ENCODE peak calls at places on chromosomes 11 and 22, in ten cellular contexts. U, E, M, Q, V, N, J, H, S and P are unnamed samples.

GRCh38 chr11:22193348-22194051 is 615 bp downstream of the ANO5 start:
- DNase-seq in U (no peak), E (peak), M (peak), Q (no peak), V (no peak), N (peak), J (peak), H (peak), S (peak), P (no peak)

GRCh38 chr11:33376331-33377099 is 119.3 kb downstream of the HIPK3 start:
- DNase-seq in U (no peak), E (no peak), M (no peak), Q (no peak), V (no peak), N (peak), J (no peak), H (no peak), S (no peak), P (no peak)

GRCh38 chr11:7490054-7490453 is 4.7 kb downstream of the OLFML1 start:
- DNase-seq in U (no peak), E (no peak), M (no peak), Q (no peak), V (no peak), N (no peak), J (no peak), H (no peak), S (no peak), P (no peak)

GRCh38 chr11:115910379-115910778 is 406.2 kb upstream of the CADM1 start:
- DNase-seq in U (no peak), E (no peak), M (no peak), Q (no peak), V (no peak), N (no peak), J (no peak), H (no peak), S (no peak), P (no peak)

GRCh38 chr11:11149671-11150459 is 203.2 kb downstream of the CSNK2A3 start:
- DNase-seq in U (no peak), E (no peak), M (no peak), Q (no peak), V (no peak), N (no peak), J (no peak), H (no peak), S (no peak), P (no peak)

GRCh38 chr11:61874460-61874809 is 16.9 kb downstream of the FADS3 start:
- DNase-seq in U (no peak), E (no peak), M (no peak), Q (no peak), V (no peak), N (no peak), J (no peak), H (no peak), S (no peak), P (no peak)

GRCh38 chr22:46377566-46378498 is 42.3 kb downstream of the TRMU start:
- DNase-seq in U (no peak), E (peak), M (no peak), Q (peak), V (peak), N (peak), J (no peak), H (peak), S (no peak), P (no peak)

GRCh38 chr11:58618215-58618614 is 4.2 kb upstream of the CNTF start:
- DNase-seq in U (no peak), E (no peak), M (no peak), Q (peak), V (no peak), N (peak), J (no peak), H (no peak), S (no peak), P (no peak)

GRCh38 chr11:6576471-6577373 is 26.7 kb downstream of the RRP8 start:
- DNase-seq in U (no peak), E (no peak), M (peak), Q (no peak), V (no peak), N (peak), J (no peak), H (no peak), S (peak), P (peak)

GRCh38 chr22:31185056-31185455 is 25.1 kb downstream of the RNF185 start:
- DNase-seq in U (no peak), E (no peak), M (no peak), Q (no peak), V (no peak), N (no peak), J (no peak), H (no peak), S (no peak), P (no peak)

GRCh38 chr11:8767466-8768142 is 85.0 kb downstream of the RPL27A start:
- DNase-seq in U (no peak), E (peak), M (no peak), Q (no peak), V (no peak), N (no peak), J (no peak), H (no peak), S (no peak), P (no peak)

GRCh38 chr22:49999063-49999900 is 13.3 kb downstream of the IL17REL start:
- DNase-seq in U (no peak), E (no peak), M (no peak), Q (no peak), V (no peak), N (peak), J (no peak), H (peak), S (no peak), P (no peak)

GRCh38 chr11:128757886-128758612 is 64.2 kb downstream of the FLI1 start:
- DNase-seq in U (no peak), E (no peak), M (no peak), Q (no peak), V (no peak), N (no peak), J (no peak), H (peak), S (no peak), P (no peak)

GRCh38 chr11:74330065-74330858 is 18.8 kb upstream of the P4HA3 start:
- DNase-seq in U (no peak), E (no peak), M (no peak), Q (no peak), V (no peak), N (no peak), J (no peak), H (no peak), S (peak), P (no peak)

GRCh38 chr11:116697639-116698038 is 75.1 kb downstream of the BUD13 start:
- DNase-seq in U (no peak), E (peak), M (peak), Q (no peak), V (no peak), N (no peak), J (no peak), H (no peak), S (no peak), P (no peak)

GRCh38 chr11:120331301-120331966 is 4.8 kb upstream of the ARHGEF12 start:
- DNase-seq in U (no peak), E (peak), M (no peak), Q (no peak), V (no peak), N (no peak), J (no peak), H (no peak), S (no peak), P (no peak)

GRCh38 chr11:109241988-109242387 is 180.0 kb upstream of the C11orf87 start:
- DNase-seq in U (no peak), E (no peak), M (no peak), Q (no peak), V (no peak), N (peak), J (no peak), H (no peak), S (no peak), P (no peak)

GRCh38 chr11:124278261-124278660 is 22.1 kb downstream of the OR8G5 start:
- DNase-seq in U (no peak), E (no peak), M (no peak), Q (no peak), V (no peak), N (no peak), J (no peak), H (no peak), S (no peak), P (no peak)
- TF ChIP-seq POLR2AphosphoS5 in U (no peak), E (no peak), M (no peak), Q (no peak), V (no peak), N (no peak), J (no peak), H (no peak), S (no peak), P (no peak)

DNA sequence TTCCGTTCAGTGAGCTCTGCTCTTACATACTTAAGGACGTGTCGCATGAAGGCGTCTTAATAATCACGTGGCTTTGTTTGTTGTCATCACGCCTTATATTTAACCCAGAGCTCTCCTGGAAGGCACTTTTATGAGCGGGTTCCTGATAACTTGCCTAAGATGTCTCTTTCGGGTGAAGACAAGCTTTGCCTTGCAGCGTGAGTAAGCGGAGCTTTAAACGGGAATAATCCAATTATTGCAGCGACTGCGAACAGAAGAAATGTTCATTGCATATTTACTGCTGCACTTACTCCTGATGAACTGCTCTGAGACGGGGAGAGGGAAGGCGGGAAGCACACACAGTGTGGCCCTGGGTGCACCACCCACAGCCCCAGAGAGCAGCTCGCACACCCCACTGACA is 1128.1 kb downstream of the BRD1 start:
- DNase-seq in U (no peak), E (no peak), M (no peak), Q (no peak), V (no peak), N (no peak), J (no peak), H (no peak), S (no peak), P (no peak)
- H3K27ac ChIP-seq in U (no peak), E (no peak), M (no peak), Q (peak), V (no peak), N (no peak), J (no peak), H (no peak), S (no peak), P (no peak)

DNA sequence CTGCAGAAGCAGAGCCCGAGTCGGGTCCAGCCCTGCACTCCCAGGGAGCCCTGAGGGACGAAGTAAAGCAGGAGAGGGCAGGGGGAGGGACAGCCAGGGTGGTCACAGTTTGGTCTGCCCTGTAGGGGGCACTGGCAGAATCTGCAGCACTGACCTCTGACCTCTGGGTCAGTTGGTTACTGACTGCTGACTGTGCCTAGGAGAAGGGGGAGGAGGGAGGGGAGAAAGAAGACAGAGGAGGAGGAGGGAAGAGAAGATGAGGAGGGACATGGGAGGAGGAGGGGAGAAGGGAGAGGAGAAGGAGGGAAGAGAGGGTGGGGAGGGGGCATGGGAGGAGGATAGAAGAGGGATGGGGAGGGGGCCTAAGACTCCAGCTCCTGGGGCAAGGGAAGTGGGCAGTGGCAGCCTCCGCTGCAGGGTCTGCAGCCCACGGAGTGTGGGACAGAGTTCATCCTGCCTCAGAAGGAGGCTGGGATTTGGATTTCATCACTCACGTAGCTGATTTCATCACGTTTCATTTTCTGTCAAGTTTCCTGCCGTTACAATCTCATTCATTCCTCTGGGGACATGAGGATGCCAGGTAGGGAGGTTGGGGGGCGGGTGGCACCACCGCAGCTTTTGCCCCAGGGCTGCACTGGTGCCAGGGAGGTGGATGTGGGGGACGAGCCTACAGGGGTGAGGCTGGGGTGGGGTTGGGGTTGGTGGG is 55.2 kb downstream of the FLRT1 start:
- DNase-seq in U (no peak), E (no peak), M (no peak), Q (no peak), V (no peak), N (peak), J (no peak), H (no peak), S (no peak), P (peak)
- TF ChIP-seq POLR2AphosphoS5 in U (no peak), E (no peak), M (no peak), Q (no peak), V (no peak), N (no peak), J (no peak), H (no peak), S (no peak), P (no peak)

GRCh38 chr11:126436209-126436608 is 80.7 kb downstream of the ST3GAL4 start:
- DNase-seq in U (no peak), E (no peak), M (no peak), Q (no peak), V (no peak), N (no peak), J (no peak), H (no peak), S (no peak), P (no peak)
- H3K27ac ChIP-seq in U (no peak), E (no peak), M (no peak), Q (no peak), V (no peak), N (no peak), J (no peak), H (no peak), S (no peak), P (no peak)

GRCh38 chr22:21641795-21642583 is at the start of gene SDF2L1:
- DNase-seq in U (no peak), E (peak), M (peak), Q (peak), V (peak), N (peak), J (peak), H (peak), S (peak), P (peak)
- TF ChIP-seq POLR2AphosphoS5 in U (peak), E (peak), M (peak), Q (peak), V (peak), N (peak), J (peak), H (peak), S (peak), P (no peak)

GRCh38 chr11:44977493-44977984 is 26.9 kb upstream of the TP53I11 start:
- DNase-seq in U (no peak), E (peak), M (no peak), Q (no peak), V (no peak), N (peak), J (peak), H (peak), S (peak), P (no peak)
- H3K27ac ChIP-seq in U (peak), E (peak), M (no peak), Q (no peak), V (no peak), N (no peak), J (peak), H (peak), S (peak), P (peak)

GRCh38 chr11:2300936-2301630 is 635 bp downstream of the C11orf21 start:
- DNase-seq in U (no peak), E (peak), M (no peak), Q (no peak), V (no peak), N (no peak), J (no peak), H (no peak), S (no peak), P (no peak)
- TF ChIP-seq POLR2AphosphoS5 in U (no peak), E (no peak), M (no peak), Q (no peak), V (no peak), N (no peak), J (no peak), H (no peak), S (no peak), P (no peak)

GRCh38 chr11:19395050-19395449 is 154.3 kb upstream of the E2F8 start:
- DNase-seq in U (no peak), E (no peak), M (no peak), Q (no peak), V (no peak), N (peak), J (no peak), H (no peak), S (no peak), P (no peak)

GRCh38 chr11:19398273-19398672 is 157.5 kb upstream of the E2F8 start:
- DNase-seq in U (no peak), E (no peak), M (no peak), Q (no peak), V (no peak), N (no peak), J (no peak), H (no peak), S (no peak), P (no peak)

GRCh38 chr11:19394525-19395016 is 153.8 kb upstream of the E2F8 start:
- DNase-seq in U (no peak), E (no peak), M (no peak), Q (no peak), V (no peak), N (no peak), J (no peak), H (no peak), S (no peak), P (no peak)

GRCh38 chr11:19400296-19400695 is 159.6 kb upstream of the E2F8 start:
- DNase-seq in U (no peak), E (no peak), M (no peak), Q (no peak), V (no peak), N (no peak), J (no peak), H (no peak), S (no peak), P (no peak)

DNA sequence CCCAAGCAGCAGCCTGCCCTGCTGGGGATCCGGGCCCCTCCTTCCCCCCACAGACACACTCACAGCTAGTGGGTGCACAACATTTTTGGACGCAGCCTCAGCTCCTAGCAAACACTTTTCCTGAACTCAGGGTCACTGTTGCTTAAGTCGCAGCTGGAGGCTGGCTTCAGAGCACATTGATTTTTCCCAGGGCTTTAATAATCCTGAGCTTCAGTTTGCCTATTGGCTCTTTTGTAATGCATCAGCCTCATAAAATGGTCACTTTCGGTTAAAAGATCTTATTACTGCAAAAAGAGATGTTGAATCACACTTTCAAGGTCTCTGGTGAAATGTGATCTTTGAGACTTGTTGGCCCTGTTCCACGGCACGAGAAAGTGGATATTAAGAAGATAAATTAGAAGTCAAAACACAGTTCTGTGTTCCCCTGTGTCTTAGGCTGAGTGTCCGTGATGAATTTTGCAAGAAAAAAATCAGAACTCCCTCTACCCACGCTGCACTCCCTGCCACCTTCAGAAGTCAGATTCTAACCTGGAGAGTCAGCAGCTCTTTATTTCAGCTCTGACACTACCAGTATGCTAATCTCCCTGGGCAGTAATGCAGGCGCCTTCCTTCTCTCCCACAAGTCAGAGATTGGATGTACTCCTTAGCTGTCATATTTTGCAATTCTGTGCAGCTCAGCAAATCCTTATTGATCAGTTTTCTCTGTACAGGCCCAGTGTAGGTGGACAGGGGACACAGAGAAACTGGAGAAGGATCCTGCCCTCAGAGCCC is 158.2 kb upstream of the E2F8 start:
- DNase-seq in U (no peak), E (peak), M (peak), Q (no peak), V (no peak), N (no peak), J (no peak), H (peak), S (no peak), P (no peak)
- H3K27ac ChIP-seq in U (no peak), E (no peak), M (no peak), Q (no peak), V (no peak), N (no peak), J (no peak), H (no peak), S (no peak), P (no peak)

DNA sequence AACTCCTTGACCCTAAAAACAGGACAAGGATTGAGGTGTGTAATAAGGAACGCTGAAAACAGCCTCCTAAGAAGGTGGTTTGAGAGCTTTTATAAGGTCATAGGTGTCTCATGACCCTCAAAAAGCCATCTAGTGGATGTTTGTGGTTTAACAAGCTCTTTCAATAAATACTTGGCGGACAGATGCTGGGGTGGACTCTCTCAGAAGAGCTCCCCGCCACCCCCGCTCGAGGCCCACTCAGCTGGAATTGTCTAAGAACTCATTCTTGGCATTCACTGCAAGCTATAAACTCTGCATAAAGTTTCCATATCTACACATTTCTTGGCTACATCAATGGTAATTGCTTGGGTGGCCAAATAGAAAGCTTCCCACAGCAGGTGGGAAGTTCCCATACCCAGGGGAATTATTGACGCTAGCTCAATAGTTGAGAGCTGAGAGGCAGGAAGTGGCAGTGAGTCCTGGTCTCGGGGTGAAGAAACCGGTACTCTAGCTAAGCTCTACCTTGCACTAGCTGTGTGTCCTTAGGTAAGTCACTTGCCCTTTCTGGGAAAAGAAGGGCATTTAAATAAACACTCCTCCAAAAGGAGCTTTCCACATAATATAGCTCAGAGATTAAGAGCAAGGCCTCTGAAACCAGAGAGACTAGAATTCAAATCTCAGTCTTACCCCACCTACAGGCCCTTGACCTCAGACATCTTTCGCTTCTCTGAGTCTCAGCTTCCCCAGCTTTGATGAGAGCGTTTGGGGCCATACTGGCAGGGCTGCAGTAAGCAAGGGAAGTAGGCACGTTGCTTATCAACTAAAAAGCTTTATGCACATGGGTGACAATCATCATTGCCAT is 6.4 kb downstream of the MS4A15 start:
- DNase-seq in U (no peak), E (no peak), M (no peak), Q (peak), V (peak), N (peak), J (no peak), H (no peak), S (no peak), P (no peak)
- TF ChIP-seq POLR2AphosphoS5 in U (no peak), E (no peak), M (no peak), Q (no peak), V (no peak), N (no peak), J (no peak), H (no peak), S (no peak), P (no peak)